ENCODE peak calls at places on chromosomes 4 and X, in ten cellular contexts. J is AG04449; A is NB4; O is heart right ventricle; H is mesendoderm; U is neural progenitor cell; R is choroid plexus epithelial cell; E is kidney epithelial cell; Q is CD8-positive, alpha-beta memory T cell; B is CD8-positive, alpha-beta T cell. V is an unnamed sample.

GRCh38 chr4:37383579-37384229 is 139.2 kb downstream of the NWD2 start:
- DNase-seq in J (no peak), A (peak; percentile 65), O (no peak), H (peak; percentile 71), U (peak; percentile 72), R (peak; percentile 40), E (no peak), Q (no peak), B (no peak), V (peak; percentile 29)

GRCh38 chrX:70386240-70386639 is 36.9 kb upstream of the GDPD2 start:
- DNase-seq in J (no peak), A (no peak), O (no peak), H (no peak), U (no peak), R (no peak), E (no peak), Q (no peak), B (no peak), V (no peak)

GRCh38 chr4:48268956-48269860 is at the start of gene TEC:
- DNase-seq in J (no peak), A (peak; percentile 80), O (peak; percentile 34), H (peak; percentile 84), U (peak; percentile 56), R (peak; percentile 15), E (no peak), Q (peak; percentile 8), B (peak; percentile 39), V (peak; percentile 81)

GRCh38 chr4:153138736-153139135 is 65.5 kb upstream of the TRIM2 start:
- DNase-seq in J (no peak), A (peak; percentile 89), O (no peak), H (no peak), U (no peak), R (no peak), E (no peak), Q (no peak), B (no peak), V (no peak)

GRCh38 chr4:173571620-173572019 is 41.6 kb upstream of the HAND2 start:
- DNase-seq in J (no peak), A (no peak), O (no peak), H (no peak), U (no peak), R (no peak), E (no peak), Q (no peak), B (no peak), V (no peak)

GRCh38 chr4:108651068-108651794 is 832 bp downstream of the OSTC start:
- DNase-seq in J (no peak), A (peak; percentile 66), O (no peak), H (peak; percentile 34), U (peak; percentile 27), R (peak; percentile 84), E (peak; percentile 12), Q (no peak), B (no peak), V (no peak)

GRCh38 chr4:98474408-98474844 is 184.0 kb downstream of the TSPAN5 start:
- DNase-seq in J (peak; percentile 65), A (peak; percentile 81), O (no peak), H (no peak), U (no peak), R (peak; percentile 79), E (peak; percentile 56), Q (no peak), B (no peak), V (no peak)

GRCh38 chr4:153798901-153799707 is 10.2 kb upstream of the SFRP2 start:
- DNase-seq in J (no peak), A (no peak), O (no peak), H (no peak), U (no peak), R (no peak), E (no peak), Q (no peak), B (no peak), V (no peak)

GRCh38 chrX:115408736-115409390 is 119.3 kb downstream of the LUZP4 start:
- DNase-seq in J (no peak), A (no peak), O (no peak), H (no peak), U (no peak), R (peak; percentile 72), E (no peak), Q (no peak), B (no peak), V (no peak)

GRCh38 chr4:1682860-1683259 is 1.3 kb downstream of the FAM53A start:
- DNase-seq in J (no peak), A (no peak), O (no peak), H (no peak), U (peak; percentile 52), R (no peak), E (no peak), Q (no peak), B (no peak), V (peak; percentile 41)
- H3K4me3 ChIP-seq in J (peak overlapping the region; percentile 65), A (no peak overlapping the region), O (peak overlapping the region; percentile 69), H (no peak overlapping the region), U (peak overlapping the region; percentile 61), R (peak overlapping the region; percentile 46), E (no peak overlapping the region), Q (no peak overlapping the region), B (no peak overlapping the region), V (no peak overlapping the region)

GRCh38 chr4:76305971-76306881 is at the start of gene STBD1:
- DNase-seq in J (no peak), A (peak; percentile 82), O (peak; percentile 74), H (peak; percentile 81), U (peak; percentile 90), R (peak; percentile 58), E (no peak), Q (no peak), B (peak; percentile 30), V (peak; percentile 93)

GRCh38 chr4:76308548-76308947 is 2.0 kb downstream of the STBD1 start:
- DNase-seq in J (no peak), A (no peak), O (peak; percentile 80), H (peak; percentile 48), U (no peak), R (peak; percentile 13), E (no peak), Q (no peak), B (no peak), V (no peak)

GRCh38 chr4:76306882-76307669 is 543 bp downstream of the STBD1 start:
- DNase-seq in J (no peak), A (peak; percentile 76), O (peak; percentile 46), H (peak; percentile 79), U (peak; percentile 84), R (peak; percentile 49), E (no peak), Q (no peak), B (peak; percentile 16), V (peak; percentile 87)

GRCh38 chr4:76309939-76310549 is 3.5 kb downstream of the STBD1 start:
- DNase-seq in J (no peak), A (no peak), O (no peak), H (no peak), U (no peak), R (no peak), E (no peak), Q (no peak), B (no peak), V (no peak)

GRCh38 chr4:76307670-76308014 is 1.1 kb downstream of the STBD1 start:
- DNase-seq in J (no peak), A (no peak), O (peak; percentile 54), H (no peak), U (no peak), R (no peak), E (no peak), Q (no peak), B (no peak), V (no peak)
- H3K4me3 ChIP-seq in J (peak overlapping the region; percentile 79), A (peak overlapping the region; percentile 76), O (peak overlapping the region; percentile 81), H (no peak overlapping the region), U (peak overlapping the region; percentile 76), R (no peak overlapping the region), E (peak overlapping the region; percentile 68), Q (no peak overlapping the region), B (no peak overlapping the region), V (no peak overlapping the region)

GRCh38 chrX:103061486-103061885 is 2.5 kb downstream of the BEX1 start:
- DNase-seq in J (no peak), A (no peak), O (no peak), H (no peak), U (no peak), R (no peak), E (no peak), Q (no peak), B (no peak), V (no peak)
- H3K4me3 ChIP-seq in J (no peak overlapping the region), A (no peak overlapping the region), O (no peak overlapping the region), H (no peak overlapping the region), U (no peak overlapping the region), R (no peak overlapping the region), E (no peak overlapping the region), Q (no peak overlapping the region), B (no peak overlapping the region), V (no peak overlapping the region)

GRCh38 chr4:183142566-183143545 is 43.8 kb downstream of the WWC2 start:
- DNase-seq in J (no peak), A (peak; percentile 52), O (peak; percentile 75), H (peak; percentile 37), U (no peak), R (peak; percentile 55), E (no peak), Q (no peak), B (no peak), V (no peak)
- H3K4me3 ChIP-seq in J (no peak overlapping the region), A (no peak overlapping the region), O (no peak overlapping the region), H (no peak overlapping the region), U (no peak overlapping the region), R (no peak overlapping the region), E (no peak overlapping the region), Q (no peak overlapping the region), B (no peak overlapping the region), V (no peak overlapping the region)

GRCh38 chrX:10482262-10482661 is 138.1 kb downstream of the MID1 start:
- DNase-seq in J (no peak), A (no peak), O (peak; percentile 64), H (no peak), U (no peak), R (no peak), E (no peak), Q (no peak), B (no peak), V (no peak)
- H3K4me3 ChIP-seq in J (no peak overlapping the region), A (no peak overlapping the region), O (peak overlapping the region; percentile 26), H (no peak overlapping the region), U (no peak overlapping the region), R (no peak overlapping the region), E (no peak overlapping the region), Q (no peak overlapping the region), B (no peak overlapping the region), V (no peak overlapping the region)

GRCh38 chr4:76208005-76208765 is 5.4 kb downstream of the SCARB2 start:
- DNase-seq in J (no peak), A (peak; percentile 18), O (peak; percentile 89), H (peak; percentile 13), U (no peak), R (peak; percentile 95), E (no peak), Q (no peak), B (no peak), V (no peak)
- H3K4me3 ChIP-seq in J (peak overlapping the region; percentile 28), A (no peak overlapping the region), O (peak overlapping the region; percentile 34), H (no peak overlapping the region), U (no peak overlapping the region), R (peak overlapping the region; percentile 7), E (no peak overlapping the region), Q (no peak overlapping the region), B (no peak overlapping the region), V (no peak overlapping the region)

GRCh38 chr4:81826336-81826735 is 354.6 kb upstream of the RASGEF1B start:
- DNase-seq in J (no peak), A (no peak), O (no peak), H (no peak), U (no peak), R (no peak), E (no peak), Q (no peak), B (no peak), V (no peak)
- H3K4me3 ChIP-seq in J (no peak overlapping the region), A (no peak overlapping the region), O (no peak overlapping the region), H (no peak overlapping the region), U (no peak overlapping the region), R (no peak overlapping the region), E (no peak overlapping the region), Q (no peak overlapping the region), B (no peak overlapping the region), V (no peak overlapping the region)

V was measured in H7.